ENCODE peak calls at places on chromosomes 1 and 21, in five cellular contexts. G is IMR-90, M is H1, X is HCT116, C is sigmoid colon. E is an unnamed sample.

GRCh38 chr1:113073457-113073950 is 506 bp downstream of the LRIG2 start:
- DNase-seq in G (peak; percentile 61), M (peak; percentile 23), X (no peak), C (peak; percentile 80), E (peak; percentile 70)

GRCh38 chr1:210597555-210598134 is 268.9 kb downstream of the HHAT start:
- DNase-seq in G (peak; percentile 96), M (no peak), X (no peak), C (no peak), E (no peak)

GRCh38 chr1:26408604-26409003 is 2.0 kb upstream of the LIN28A start:
- DNase-seq in G (peak; percentile 71), M (no peak), X (no peak), C (peak; percentile 73), E (peak; percentile 87)

GRCh38 chr1:41385398-41386189 is 24.4 kb downstream of the FOXO6 start:
- DNase-seq in G (no peak), M (no peak), X (no peak), C (peak; percentile 63), E (no peak)

GRCh38 chr1:71047635-71048607 is at the start of gene PTGER3:
- DNase-seq in G (no peak), M (no peak), X (no peak), C (peak; percentile 91), E (peak; percentile 54)

GRCh38 chr1:42259059-42259738 is 75.8 kb downstream of the FOXJ3 start:
- DNase-seq in G (peak; percentile 74), M (no peak), X (no peak), C (no peak), E (peak; percentile 34)

GRCh38 chr21:36349315-36349714 is 29.3 kb downstream of the MORC3 start:
- DNase-seq in G (no peak), M (no peak), X (no peak), C (no peak), E (no peak)

GRCh38 chr1:157580179-157580827 is 17.6 kb downstream of the FCRL4 start:
- DNase-seq in G (peak; percentile 57), M (no peak), X (peak; percentile 71), C (no peak), E (peak; percentile 47)

GRCh38 chr1:230282157-230282556 is 144.0 kb downstream of the PGBD5 start:
- DNase-seq in G (no peak), M (no peak), X (no peak), C (peak; percentile 37), E (no peak)

GRCh38 chr1:46284597-46285564 is 18.5 kb downstream of the LRRC41 start:
- DNase-seq in G (peak; percentile 82), M (no peak), X (no peak), C (no peak), E (no peak)

GRCh38 chr1:116515702-116516101 is 55.1 kb downstream of the CD58 start:
- DNase-seq in G (no peak), M (no peak), X (no peak), C (no peak), E (no peak)

GRCh38 chr1:244835276-244836134 is at the start of gene COX20:
- DNase-seq in G (peak; percentile 88), M (peak; percentile 70), X (peak; percentile 71), C (peak; percentile 96), E (peak; percentile 92)
- TF ChIP-seq POLR2A in G (peak; percentile 86), M (peak; percentile 94), X (peak; percentile 41), C (peak; percentile 45), E (peak; percentile 25)

GRCh38 chr1:17436380-17437174 is 2.9 kb downstream of the RCC2 start:
- DNase-seq in G (no peak), M (no peak), X (no peak), C (no peak), E (no peak)
- H3K4me1 ChIP-seq in G (peaks cover 17% of the 10 kb centered on the region), M (peaks cover 55% of the 10 kb centered on the region), X (peaks cover 32% of the 10 kb centered on the region), C (peaks cover 38% of the 10 kb centered on the region), E (peaks cover 14% of the 10 kb centered on the region)

GRCh38 chr21:45479691-45480675 is 62.3 kb downstream of the SLC19A1 start:
- DNase-seq in G (no peak), M (no peak), X (no peak), C (no peak), E (no peak)

GRCh38 chr21:45478816-45479669 is 63.2 kb downstream of the SLC19A1 start:
- DNase-seq in G (no peak), M (no peak), X (no peak), C (no peak), E (no peak)

GRCh38 chr21:45481566-45481965 is 60.7 kb downstream of the SLC19A1 start:
- DNase-seq in G (no peak), M (no peak), X (no peak), C (no peak), E (no peak)

GRCh38 chr21:45481977-45482898 is 60.0 kb downstream of the SLC19A1 start:
- DNase-seq in G (no peak), M (no peak), X (no peak), C (no peak), E (no peak)

DNA sequence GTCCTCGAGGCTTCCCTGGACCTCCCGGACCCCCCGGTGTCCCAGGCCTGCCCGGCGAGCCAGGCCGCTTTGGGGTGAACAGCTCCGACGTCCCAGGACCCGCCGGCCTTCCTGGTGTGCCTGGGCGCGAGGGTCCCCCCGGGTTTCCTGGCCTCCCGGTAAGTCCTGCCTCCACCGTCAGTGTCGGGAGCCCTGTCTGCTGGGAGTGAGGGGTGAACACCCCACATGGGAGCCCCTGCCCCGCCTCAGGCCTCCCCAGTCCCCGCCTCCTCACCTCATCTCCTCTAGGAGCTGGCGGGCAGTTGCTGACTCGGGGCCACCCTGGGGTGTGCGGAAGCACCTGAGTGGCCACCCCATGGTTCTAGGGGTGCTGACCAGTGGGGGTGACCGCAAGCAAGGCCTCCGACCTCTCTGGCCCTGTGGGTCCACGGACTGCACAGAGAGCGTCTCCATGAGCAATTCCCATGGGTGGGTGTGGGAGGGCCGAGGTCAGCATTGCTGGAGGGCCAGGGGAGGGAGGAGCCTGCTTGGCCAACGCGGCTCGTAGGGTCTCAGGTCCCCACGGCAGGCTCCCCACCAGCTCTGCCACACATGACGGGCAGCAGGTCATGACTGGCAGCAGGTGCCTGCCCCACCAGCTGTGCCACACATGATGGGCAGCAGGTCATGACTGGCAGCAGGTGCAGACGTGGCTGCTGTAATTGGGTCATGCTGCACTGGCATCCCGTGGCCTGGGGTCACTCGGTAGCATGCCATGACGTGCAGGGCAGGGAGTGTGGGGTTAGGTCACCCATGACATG is 61.3 kb downstream of the SLC19A1 start:
- DNase-seq in G (no peak), M (no peak), X (no peak), C (no peak), E (no peak)
- H3K27ac ChIP-seq in G (no peak overlapping the region), M (no peak overlapping the region), X (no peak overlapping the region), C (no peak overlapping the region), E (no peak overlapping the region)

GRCh38 chr1:195851016-195851591 is 757.1 kb downstream of the KCNT2 start:
- DNase-seq in G (no peak), M (no peak), X (no peak), C (no peak), E (no peak)
- TF ChIP-seq POLR2A in G (no peak), M (no peak), X (no peak), C (no peak), E (no peak)

GRCh38 chr1:227733751-227734545 is 1.2 kb downstream of the JMJD4 start:
- DNase-seq in G (no peak), M (no peak), X (no peak), C (no peak), E (no peak)
- H3K4me1 ChIP-seq in G (peaks cover 9% of the 10 kb centered on the region), M (peaks cover 20% of the 10 kb centered on the region), X (peaks cover 34% of the 10 kb centered on the region), C (peaks cover 48% of the 10 kb centered on the region), E (peaks cover 35% of the 10 kb centered on the region)

GRCh38 chr1:9746651-9747050 is 77.1 kb downstream of the CLSTN1 start:
- DNase-seq in G (no peak), M (no peak), X (no peak), C (no peak), E (no peak)

GRCh38 chr1:9755441-9755995 is 68.2 kb downstream of the CLSTN1 start:
- DNase-seq in G (no peak), M (no peak), X (no peak), C (no peak), E (no peak)

GRCh38 chr1:9749361-9749760 is 74.4 kb downstream of the CLSTN1 start:
- DNase-seq in G (no peak), M (no peak), X (no peak), C (no peak), E (no peak)

GRCh38 chr1:9753121-9753531 is 70.6 kb downstream of the CLSTN1 start:
- DNase-seq in G (peak; percentile 86), M (no peak), X (no peak), C (no peak), E (peak; percentile 41)

DNA sequence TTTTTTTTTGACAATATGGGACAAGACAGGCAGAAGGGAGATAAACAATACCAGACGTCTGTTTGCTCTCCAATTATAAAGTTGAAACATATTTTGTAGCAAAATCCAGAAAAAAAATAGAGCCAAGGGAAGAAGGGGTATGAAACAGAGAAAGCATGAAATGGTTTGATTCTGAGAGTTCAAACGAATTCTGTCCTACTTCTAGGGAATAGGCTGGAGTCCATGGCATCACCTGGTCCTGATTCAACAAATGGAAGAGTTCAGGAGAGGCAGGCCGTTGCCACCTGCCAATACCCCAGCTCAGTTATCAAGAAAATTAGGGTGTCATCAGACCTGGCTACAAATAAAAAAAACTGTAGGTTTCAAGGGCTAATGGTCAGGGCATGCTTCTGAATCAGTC is 71.8 kb downstream of the CLSTN1 start:
- DNase-seq in G (no peak), M (no peak), X (no peak), C (no peak), E (no peak)
- H3K27ac ChIP-seq in G (no peak overlapping the region), M (no peak overlapping the region), X (no peak overlapping the region), C (no peak overlapping the region), E (no peak overlapping the region)

GRCh38 chr1:201539561-201540404 is 856 bp downstream of the NAV1 start:
- DNase-seq in G (peak; percentile 84), M (no peak), X (no peak), C (peak; percentile 87), E (peak; percentile 42)
- TF ChIP-seq POLR2A in G (peak; percentile 87), M (no peak), X (no peak), C (no peak), E (no peak)

GRCh38 chr1:160575112-160575664 is 4.1 kb downstream of the CD84 start:
- DNase-seq in G (no peak), M (no peak), X (no peak), C (no peak), E (no peak)
- H3K4me1 ChIP-seq in G (no peaks in the 10 kb centered on the region), M (no peaks in the 10 kb centered on the region), X (no peaks in the 10 kb centered on the region), C (no peaks in the 10 kb centered on the region), E (no peaks in the 10 kb centered on the region)

GRCh38 chr1:167120899-167121298 is 27.0 kb downstream of the STYXL2 start:
- DNase-seq in G (no peak), M (no peak), X (no peak), C (no peak), E (no peak)
- H3K27ac ChIP-seq in G (no peak overlapping the region), M (no peak overlapping the region), X (peak overlapping the region; percentile 66), C (no peak overlapping the region), E (no peak overlapping the region)